ENCODE peak calls at places on chromosomes 16 and 17, in eight cellular contexts. One of them, this sample, is unnamed.

GRCh38 chr16:22353188-22353919 is 21.1 kb downstream of the CDR2 start:
- DNase-seq in glutamatergic neuron: no peak
- DNase-seq in SJSA1: peak; percentile 86
- DNase-seq in NCI-H460: no peak
- DNase-seq in cardiac fibroblast: peak; percentile 74
- DNase-seq in activated T-helper 9 cell treated with anti-CD3 and anti-CD28 coated beads, Interleukin-2, amount 50 U/mL, for 16 hours: no peak
- DNase-seq in lung: no peak
- DNase-seq in neuronal stem cell: no peak
- DNase-seq in this sample: no peak

GRCh38 chr16:74709477-74709877 is 8.8 kb upstream of the MLKL start:
- DNase-seq in glutamatergic neuron: peak; percentile 90
- DNase-seq in lung: peak; percentile 82
- DNase-seq in neuronal stem cell: peak; percentile 79
- DNase-seq in cardiac fibroblast: peak; percentile 81
- DNase-seq in activated T-helper 9 cell treated with anti-CD3 and anti-CD28 coated beads, Interleukin-2, amount 50 U/mL, for 16 hours: peak; percentile 71
- DNase-seq in NCI-H460: peak; percentile 70
- DNase-seq in SJSA1: peak; percentile 67
- DNase-seq in this sample: peak; percentile 78

GRCh38 chr17:73544333-73544732 is 99.9 kb downstream of the SDK2 start:
- DNase-seq in lung: no peak
- DNase-seq in NCI-H460: no peak
- DNase-seq in cardiac fibroblast: no peak
- DNase-seq in neuronal stem cell: no peak
- DNase-seq in activated T-helper 9 cell treated with anti-CD3 and anti-CD28 coated beads, Interleukin-2, amount 50 U/mL, for 16 hours: no peak
- DNase-seq in SJSA1: no peak
- DNase-seq in glutamatergic neuron: no peak
- DNase-seq in this sample: no peak

GRCh38 chr17:80348551-80349436 is 66.2 kb upstream of the ENDOV start:
- DNase-seq in SJSA1: peak; percentile 14
- DNase-seq in activated T-helper 9 cell treated with anti-CD3 and anti-CD28 coated beads, Interleukin-2, amount 50 U/mL, for 16 hours: no peak
- DNase-seq in NCI-H460: no peak
- DNase-seq in glutamatergic neuron: no peak
- DNase-seq in neuronal stem cell: no peak
- DNase-seq in lung: no peak
- DNase-seq in cardiac fibroblast: no peak
- DNase-seq in this sample: no peak

GRCh38 chr17:57724038-57724728 is 20.9 kb downstream of the CCDC182 start:
- DNase-seq in activated T-helper 9 cell treated with anti-CD3 and anti-CD28 coated beads, Interleukin-2, amount 50 U/mL, for 16 hours: no peak
- DNase-seq in glutamatergic neuron: peak; percentile 56
- DNase-seq in SJSA1: no peak
- DNase-seq in neuronal stem cell: no peak
- DNase-seq in lung: no peak
- DNase-seq in cardiac fibroblast: no peak
- DNase-seq in NCI-H460: no peak
- DNase-seq in this sample: no peak

GRCh38 chr17:74442670-74443515 is 11.0 kb downstream of the GPRC5C start:
- DNase-seq in activated T-helper 9 cell treated with anti-CD3 and anti-CD28 coated beads, Interleukin-2, amount 50 U/mL, for 16 hours: no peak
- DNase-seq in lung: peak; percentile 83
- DNase-seq in glutamatergic neuron: peak; percentile 69
- DNase-seq in NCI-H460: no peak
- DNase-seq in cardiac fibroblast: peak; percentile 86
- DNase-seq in SJSA1: no peak
- DNase-seq in neuronal stem cell: no peak
- DNase-seq in this sample: no peak

GRCh38 chr16:49623501-49624266 is 232.2 kb downstream of the ZNF423 start:
- DNase-seq in lung: no peak
- DNase-seq in NCI-H460: no peak
- DNase-seq in neuronal stem cell: no peak
- DNase-seq in cardiac fibroblast: no peak
- DNase-seq in SJSA1: no peak
- DNase-seq in activated T-helper 9 cell treated with anti-CD3 and anti-CD28 coated beads, Interleukin-2, amount 50 U/mL, for 16 hours: no peak
- DNase-seq in glutamatergic neuron: no peak
- DNase-seq in this sample: no peak

GRCh38 chr16:16015849-16016248 is 66.4 kb downstream of the ABCC1 start:
- DNase-seq in glutamatergic neuron: no peak
- DNase-seq in SJSA1: no peak
- DNase-seq in cardiac fibroblast: no peak
- DNase-seq in neuronal stem cell: no peak
- DNase-seq in lung: no peak
- DNase-seq in NCI-H460: no peak
- DNase-seq in activated T-helper 9 cell treated with anti-CD3 and anti-CD28 coated beads, Interleukin-2, amount 50 U/mL, for 16 hours: no peak
- DNase-seq in this sample: no peak

GRCh38 chr16:4273858-4274291 is 1.1 kb upstream of the TFAP4 start:
- DNase-seq in neuronal stem cell: peak; percentile 47
- DNase-seq in NCI-H460: no peak
- DNase-seq in SJSA1: no peak
- DNase-seq in cardiac fibroblast: peak; percentile 71
- DNase-seq in glutamatergic neuron: peak; percentile 74
- DNase-seq in activated T-helper 9 cell treated with anti-CD3 and anti-CD28 coated beads, Interleukin-2, amount 50 U/mL, for 16 hours: peak; percentile 41
- DNase-seq in lung: peak; percentile 60
- DNase-seq in this sample: no peak

GRCh38 chr16:15466886-15467781 is 32.7 kb downstream of the BMERB1 start:
- DNase-seq in NCI-H460: no peak
- DNase-seq in neuronal stem cell: no peak
- DNase-seq in glutamatergic neuron: no peak
- DNase-seq in lung: no peak
- DNase-seq in SJSA1: peak; percentile 27
- DNase-seq in activated T-helper 9 cell treated with anti-CD3 and anti-CD28 coated beads, Interleukin-2, amount 50 U/mL, for 16 hours: no peak
- DNase-seq in cardiac fibroblast: no peak
- DNase-seq in this sample: no peak

GRCh38 chr16:52861614-52862022 is 191.1 kb downstream of the CHD9NB start:
- DNase-seq in SJSA1: peak; percentile 5
- DNase-seq in glutamatergic neuron: no peak
- DNase-seq in cardiac fibroblast: peak; percentile 2
- DNase-seq in neuronal stem cell: peak; percentile 51
- DNase-seq in activated T-helper 9 cell treated with anti-CD3 and anti-CD28 coated beads, Interleukin-2, amount 50 U/mL, for 16 hours: no peak
- DNase-seq in lung: no peak
- DNase-seq in NCI-H460: no peak
- DNase-seq in this sample: no peak

GRCh38 chr17:68035131-68035522 is 408 bp upstream of the KPNA2 start:
- DNase-seq in lung: peak; percentile 93
- DNase-seq in activated T-helper 9 cell treated with anti-CD3 and anti-CD28 coated beads, Interleukin-2, amount 50 U/mL, for 16 hours: peak; percentile 86
- DNase-seq in SJSA1: no peak
- DNase-seq in glutamatergic neuron: peak; percentile 96
- DNase-seq in cardiac fibroblast: no peak
- DNase-seq in NCI-H460: no peak
- DNase-seq in neuronal stem cell: no peak
- DNase-seq in this sample: peak; percentile 72

GRCh38 chr17:76824103-76824502 is 44.1 kb upstream of the MGAT5B start:
- DNase-seq in NCI-H460: no peak
- DNase-seq in lung: no peak
- DNase-seq in neuronal stem cell: no peak
- DNase-seq in activated T-helper 9 cell treated with anti-CD3 and anti-CD28 coated beads, Interleukin-2, amount 50 U/mL, for 16 hours: no peak
- DNase-seq in glutamatergic neuron: no peak
- DNase-seq in SJSA1: no peak
- DNase-seq in cardiac fibroblast: no peak
- DNase-seq in this sample: no peak

GRCh38 chr16:46908540-46909372 is 24.6 kb downstream of the GPT2 start:
- DNase-seq in cardiac fibroblast: peak; percentile 73
- DNase-seq in SJSA1: peak; percentile 53
- DNase-seq in neuronal stem cell: peak; percentile 80
- DNase-seq in lung: peak; percentile 55
- DNase-seq in glutamatergic neuron: peak; percentile 81
- DNase-seq in activated T-helper 9 cell treated with anti-CD3 and anti-CD28 coated beads, Interleukin-2, amount 50 U/mL, for 16 hours: peak; percentile 34
- DNase-seq in NCI-H460: peak; percentile 63
- DNase-seq in this sample: peak; percentile 69

GRCh38 chr17:72184805-72185204 is 64.0 kb downstream of the SOX9 start:
- DNase-seq in glutamatergic neuron: no peak
- DNase-seq in activated T-helper 9 cell treated with anti-CD3 and anti-CD28 coated beads, Interleukin-2, amount 50 U/mL, for 16 hours: no peak
- DNase-seq in cardiac fibroblast: peak; percentile 71
- DNase-seq in neuronal stem cell: no peak
- DNase-seq in NCI-H460: no peak
- DNase-seq in lung: no peak
- DNase-seq in SJSA1: no peak
- DNase-seq in this sample: no peak

GRCh38 chr16:55391760-55392375 is 67.9 kb downstream of the IRX6 start:
- DNase-seq in SJSA1: no peak
- DNase-seq in activated T-helper 9 cell treated with anti-CD3 and anti-CD28 coated beads, Interleukin-2, amount 50 U/mL, for 16 hours: no peak
- DNase-seq in NCI-H460: no peak
- DNase-seq in lung: no peak
- DNase-seq in cardiac fibroblast: no peak
- DNase-seq in glutamatergic neuron: no peak
- DNase-seq in neuronal stem cell: no peak
- DNase-seq in this sample: no peak

GRCh38 chr17:77606146-77606864 is 352.2 kb upstream of the TNRC6C start:
- DNase-seq in neuronal stem cell: no peak
- DNase-seq in glutamatergic neuron: no peak
- DNase-seq in cardiac fibroblast: no peak
- DNase-seq in lung: no peak
- DNase-seq in SJSA1: no peak
- DNase-seq in NCI-H460: no peak
- DNase-seq in activated T-helper 9 cell treated with anti-CD3 and anti-CD28 coated beads, Interleukin-2, amount 50 U/mL, for 16 hours: no peak
- DNase-seq in this sample: no peak

GRCh38 chr17:72618018-72618509 is 474.4 kb downstream of the SLC39A11 start:
- DNase-seq in NCI-H460: no peak
- DNase-seq in cardiac fibroblast: peak; percentile 20
- DNase-seq in SJSA1: no peak
- DNase-seq in lung: peak; percentile 41
- DNase-seq in glutamatergic neuron: no peak
- DNase-seq in neuronal stem cell: no peak
- DNase-seq in activated T-helper 9 cell treated with anti-CD3 and anti-CD28 coated beads, Interleukin-2, amount 50 U/mL, for 16 hours: no peak
- DNase-seq in this sample: no peak

GRCh38 chr16:13436641-13437423 is 483.1 kb upstream of the ERCC4 start:
- DNase-seq in SJSA1: no peak
- DNase-seq in lung: no peak
- DNase-seq in activated T-helper 9 cell treated with anti-CD3 and anti-CD28 coated beads, Interleukin-2, amount 50 U/mL, for 16 hours: no peak
- DNase-seq in glutamatergic neuron: no peak
- DNase-seq in neuronal stem cell: no peak
- DNase-seq in NCI-H460: no peak
- DNase-seq in cardiac fibroblast: no peak
- DNase-seq in this sample: no peak

GRCh38 chr16:9072806-9073341 is 18.6 kb upstream of the HAPSTR1 start:
- DNase-seq in activated T-helper 9 cell treated with anti-CD3 and anti-CD28 coated beads, Interleukin-2, amount 50 U/mL, for 16 hours: peak; percentile 24
- DNase-seq in neuronal stem cell: no peak
- DNase-seq in lung: no peak
- DNase-seq in glutamatergic neuron: no peak
- DNase-seq in SJSA1: peak; percentile 78
- DNase-seq in NCI-H460: no peak
- DNase-seq in cardiac fibroblast: peak; percentile 64
- DNase-seq in this sample: no peak

GRCh38 chr17:40190197-40191021 is 13.1 kb downstream of the RAPGEFL1 start:
- DNase-seq in cardiac fibroblast: no peak
- DNase-seq in activated T-helper 9 cell treated with anti-CD3 and anti-CD28 coated beads, Interleukin-2, amount 50 U/mL, for 16 hours: no peak
- DNase-seq in glutamatergic neuron: peak; percentile 56
- DNase-seq in lung: no peak
- DNase-seq in NCI-H460: no peak
- DNase-seq in neuronal stem cell: no peak
- DNase-seq in SJSA1: no peak
- DNase-seq in this sample: no peak

GRCh38 chr17:3964203-3965122 is at the start of gene ATP2A3:
- DNase-seq in NCI-H460: peak; percentile 36
- DNase-seq in cardiac fibroblast: no peak
- DNase-seq in glutamatergic neuron: no peak
- DNase-seq in lung: no peak
- DNase-seq in neuronal stem cell: no peak
- DNase-seq in SJSA1: no peak
- DNase-seq in activated T-helper 9 cell treated with anti-CD3 and anti-CD28 coated beads, Interleukin-2, amount 50 U/mL, for 16 hours: peak; percentile 64
- DNase-seq in this sample: peak; percentile 51

GRCh38 chr17:18004901-18005305 is 32.2 kb downstream of the DRC3 start:
- DNase-seq in neuronal stem cell: no peak
- DNase-seq in glutamatergic neuron: peak; percentile 42
- DNase-seq in lung: no peak
- DNase-seq in cardiac fibroblast: no peak
- DNase-seq in NCI-H460: no peak
- DNase-seq in SJSA1: no peak
- DNase-seq in activated T-helper 9 cell treated with anti-CD3 and anti-CD28 coated beads, Interleukin-2, amount 50 U/mL, for 16 hours: no peak
- DNase-seq in this sample: no peak

This sample was measured in stimulated activated effector memory CD8-positive, alpha-beta T cell treated with anti-CD3 and anti-CD28 coated beads, Interleukin-12 subunit alpha, Interleukin-12 subunit beta, amount 100 ng/mL, for 72 hours.